ENCODE peak calls at places on chromosomes 12 and 14, in four cellular contexts. U is posterior cingulate gyrus, C is RPMI7951, O is posterior vena cava. V is an unnamed sample.

GRCh38 chr12:111792155-111792876 is 25.6 kb downstream of the ALDH2 start:
- DNase-seq in U (no peak), O (peak; percentile 93), C (peak; percentile 58), V (no peak)

GRCh38 chr12:27055966-27056365 is 26.4 kb downstream of the C12orf71 start:
- DNase-seq in C (no peak), O (no peak), U (no peak), V (no peak)

GRCh38 chr12:77231548-77231947 is 166.2 kb upstream of the E2F7 start:
- DNase-seq in O (peak; percentile 90), U (no peak), C (peak; percentile 72), V (no peak)

GRCh38 chr12:98951401-98951800 is 306.3 kb downstream of the APAF1 start:
- DNase-seq in C (no peak), U (no peak), O (no peak), V (no peak)

GRCh38 chr12:81758421-81759214 is 532 bp downstream of the PPFIA2 start:
- DNase-seq in C (peak; percentile 9), O (peak; percentile 81), U (peak; percentile 63), V (peak; percentile 50)

GRCh38 chr12:92955997-92956663 is 27.0 kb upstream of the EEA1 start:
- DNase-seq in U (no peak), O (no peak), C (peak; percentile 48), V (no peak)

GRCh38 chr14:52998376-52999010 is 47.6 kb upstream of the FERMT2 start:
- DNase-seq in O (no peak), C (no peak), U (no peak), V (no peak)

GRCh38 chr14:32345311-32345771 is 16.2 kb downstream of the AKAP6 start:
- DNase-seq in C (no peak), O (no peak), U (no peak), V (no peak)

GRCh38 chr12:26195641-26196423 is 459 bp downstream of the SSPN start:
- DNase-seq in U (peak; percentile 68), C (peak; percentile 60), O (peak; percentile 83), V (peak; percentile 61)

GRCh38 chr14:83607682-83608081 is 1922.3 kb upstream of the FLRT2 start:
- DNase-seq in C (peak; percentile 3), O (no peak), U (no peak), V (no peak)

GRCh38 chr14:36955376-36955775 is 217.0 kb downstream of the SLC25A21 start:
- DNase-seq in O (no peak), C (no peak), U (no peak), V (no peak)

GRCh38 chr14:67251573-67252226 is 10.5 kb downstream of the PALS1 start:
- DNase-seq in C (peak; percentile 76), U (no peak), O (no peak), V (no peak)

GRCh38 chr12:114412307-114412706 is 6.4 kb upstream of the TBX5 start:
- DNase-seq in O (no peak), U (no peak), C (no peak), V (no peak)

GRCh38 chr14:94994245-94994644 is 163.1 kb downstream of the DICER1 start:
- DNase-seq in C (no peak), O (no peak), U (no peak), V (no peak)

GRCh38 chr14:75886661-75887348 is 95.0 kb downstream of the TGFB3 start:
- DNase-seq in O (no peak), C (no peak), U (no peak), V (no peak)

GRCh38 chr14:91159182-91159581 is 45.3 kb downstream of the DGLUCY start:
- DNase-seq in U (no peak), O (no peak), C (no peak), V (no peak)

GRCh38 chr12:2806700-2807099 is 5.8 kb upstream of the ITFG2 start:
- DNase-seq in U (no peak), C (peak; percentile 9), O (no peak), V (no peak)

GRCh38 chr12:24948452-24948815 is 467 bp downstream of the BCAT1 start:
- DNase-seq in C (peak; percentile 58), O (no peak), U (no peak), V (no peak)

GRCh38 chr12:102504871-102505270 is 24.5 kb upstream of the IGF1 start:
- DNase-seq in O (no peak), U (no peak), C (no peak), V (no peak)

GRCh38 chr14:105375635-105376057 is 22.7 kb upstream of the TEX22 start:
- DNase-seq in C (no peak), U (no peak), O (no peak), V (no peak)

GRCh38 chr14:95679148-95679547 is 7.1 kb upstream of the TCL1B start:
- DNase-seq in O (no peak), U (no peak), C (no peak), V (no peak)

GRCh38 chr14:38073641-38074040 is 134.1 kb upstream of the SSTR1 start:
- DNase-seq in U (no peak), O (no peak), C (peak; percentile 7), V (no peak)

GRCh38 chr12:110998971-110999370 is 78.6 kb upstream of the MYL2 start:
- DNase-seq in O (no peak), U (no peak), C (no peak), V (no peak)

GRCh38 chr12:67426067-67426466 is 156.9 kb downstream of the CAND1 start:
- DNase-seq in U (no peak), O (no peak), C (peak; percentile 86), V (no peak)

GRCh38 chr12:62379026-62379722 is 87.5 kb upstream of the MON2 start:
- DNase-seq in O (no peak), U (no peak), C (no peak), V (no peak)

GRCh38 chr12:128572311-128572810 is 251.4 kb downstream of the SLC15A4 start:
- DNase-seq in U (no peak), O (no peak), C (peak; percentile 1), V (no peak)

GRCh38 chr12:108640802-108641445 is 7.2 kb upstream of the SELPLG start:
- DNase-seq in C (peak; percentile 63), O (no peak), U (no peak), V (no peak)

GRCh38 chr14:97618401-97618800 is 821.2 kb downstream of the VRK1 start:
- DNase-seq in O (no peak), C (no peak), U (no peak), V (no peak)

GRCh38 chr14:85531594-85532391 is 1.8 kb downstream of the FLRT2 start:
- DNase-seq in C (peak; percentile 86), O (peak; percentile 94), U (peak; percentile 73), V (peak; percentile 73)

GRCh38 chr12:54370218-54370730 is 6.0 kb upstream of the GPR84 start:
- DNase-seq in O (peak; percentile 96), U (peak; percentile 77), C (peak; percentile 82), V (peak; percentile 69)

GRCh38 chr14:20603813-20604212 is 12.6 kb upstream of the RNASE12 start:
- DNase-seq in C (no peak), O (no peak), U (no peak), V (no peak)

GRCh38 chr12:54052745-54053624 is 650 bp upstream of the HOXC4 start:
- DNase-seq in U (no peak), C (peak; percentile 63), O (no peak), V (no peak)

GRCh38 chr14:25570483-25570882 is 520.5 kb upstream of the STXBP6 start:
- DNase-seq in O (no peak), U (no peak), C (no peak), V (no peak)

GRCh38 chr12:124938606-124939427 is 24.4 kb upstream of the UBC start:
- DNase-seq in C (peak; percentile 79), U (peak; percentile 56), O (no peak), V (no peak)

GRCh38 chr12:126998747-126999285 is 1268.2 kb upstream of the TMEM132C start:
- DNase-seq in U (no peak), O (no peak), C (peak; percentile 2), V (no peak)

GRCh38 chr12:105100998-105101397 is 6.5 kb upstream of the WASHC4 start:
- DNase-seq in U (no peak), O (no peak), C (peak; percentile 26), V (no peak)

GRCh38 chr12:16588812-16589211 is 17.1 kb downstream of the LMO3 start:
- DNase-seq in U (no peak), C (no peak), O (no peak), V (no peak)

GRCh38 chr12:119749666-119750065 is 81.7 kb downstream of the PRKAB1 start:
- DNase-seq in O (no peak), U (no peak), C (no peak), V (no peak)

V was measured in occipital lobe.